ENCODE peak calls at places on chromosomes 1 and 21, in nine cellular contexts. B is OCI-LY7; U is psoas muscle; P is tibial nerve; S is aorta; L is prostate gland; K is upper lobe of left lung; H is naive thymus-derived CD4-positive, alpha-beta T cell; R is lung. J is an unnamed sample. For H3K4me1 and H3K36me3, the result is how much of the 10 kb centered on the place peaks cover.

GRCh38 chr1:40393173-40393572 is 19.6 kb downstream of the SMAP2 start:
- DNase-seq in B (no peak), U (no peak), P (no peak), S (no peak), L (no peak), K (no peak), H (no peak), R (no peak), J (no peak)

GRCh38 chr1:170734412-170735175 is 70.7 kb downstream of the PRRX1 start:
- DNase-seq in B (no peak), U (no peak), P (no peak), S (no peak), L (no peak), K (no peak), H (no peak), R (no peak), J (no peak)

GRCh38 chr21:32370971-32371766 is 21.6 kb downstream of the URB1 start:
- DNase-seq in B (no peak), U (no peak), P (no peak), S (no peak), L (no peak), K (no peak), H (no peak), R (no peak), J (no peak)

GRCh38 chr1:93980320-93980744 is 71.1 kb upstream of the GCLM start:
- DNase-seq in B (peak), U (no peak), P (no peak), S (no peak), L (no peak), K (no peak), H (no peak), R (no peak), J (no peak)

GRCh38 chr21:29382029-29382654 is 83.4 kb downstream of the BACH1 start:
- DNase-seq in B (no peak), U (no peak), P (no peak), S (no peak), L (no peak), K (no peak), H (no peak), R (no peak), J (no peak)

GRCh38 chr1:45954401-45954847 is 151.0 kb downstream of the MAST2 start:
- DNase-seq in B (no peak), U (no peak), P (no peak), S (no peak), L (peak), K (no peak), H (no peak), R (no peak), J (no peak)

GRCh38 chr1:25193151-25193742 is 39.1 kb downstream of the SYF2 start:
- DNase-seq in B (no peak), U (no peak), P (no peak), S (no peak), L (no peak), K (no peak), H (no peak), R (no peak), J (no peak)

GRCh38 chr1:157098519-157098918 is 1.1 kb downstream of the ETV3L start:
- DNase-seq in B (no peak), U (no peak), P (no peak), S (no peak), L (no peak), K (peak), H (no peak), R (no peak), J (no peak)

GRCh38 chr1:179875606-179876288 is 1.9 kb downstream of the TOR1AIP2 start:
- DNase-seq in B (no peak), U (no peak), P (no peak), S (no peak), L (no peak), K (no peak), H (no peak), R (no peak), J (no peak)

GRCh38 chr1:179872558-179872957 is 5.0 kb downstream of the TOR1AIP2 start:
- DNase-seq in B (peak), U (no peak), P (no peak), S (no peak), L (no peak), K (no peak), H (no peak), R (no peak), J (no peak)

GRCh38 chr1:179870870-179871269 is 6.7 kb downstream of the TOR1AIP2 start:
- DNase-seq in B (no peak), U (no peak), P (no peak), S (no peak), L (no peak), K (no peak), H (no peak), R (no peak), J (no peak)

GRCh38 chr1:179871940-179872339 is 5.7 kb downstream of the TOR1AIP2 start:
- DNase-seq in B (no peak), U (no peak), P (no peak), S (no peak), L (no peak), K (no peak), H (no peak), R (no peak), J (no peak)

GRCh38 chr1:179873366-179873978 is 4.1 kb downstream of the TOR1AIP2 start:
- DNase-seq in B (no peak), U (no peak), P (no peak), S (no peak), L (no peak), K (no peak), H (no peak), R (no peak), J (no peak)
- H3K4me1 ChIP-seq in B (half or more), U (half or more), P (half or more), S (under half), L (under half), K (half or more), H (under half), R (under half), J (under half)

GRCh38 chr21:34092241-34092921 is 19.0 kb downstream of the MRPS6 start:
- DNase-seq in B (no peak), U (no peak), P (no peak), S (no peak), L (no peak), K (no peak), H (no peak), R (no peak), J (no peak)

GRCh38 chr21:34093083-34093482 is 19.7 kb downstream of the MRPS6 start:
- DNase-seq in B (no peak), U (no peak), P (no peak), S (no peak), L (no peak), K (no peak), H (no peak), R (no peak), J (no peak)

GRCh38 chr21:34088752-34089151 is 15.4 kb downstream of the MRPS6 start:
- DNase-seq in B (no peak), U (no peak), P (no peak), S (no peak), L (no peak), K (no peak), H (no peak), R (no peak), J (no peak)

GRCh38 chr21:34091607-34092006 is 18.2 kb downstream of the MRPS6 start:
- DNase-seq in B (peak), U (no peak), P (no peak), S (no peak), L (no peak), K (no peak), H (no peak), R (no peak), J (no peak)

DNA sequence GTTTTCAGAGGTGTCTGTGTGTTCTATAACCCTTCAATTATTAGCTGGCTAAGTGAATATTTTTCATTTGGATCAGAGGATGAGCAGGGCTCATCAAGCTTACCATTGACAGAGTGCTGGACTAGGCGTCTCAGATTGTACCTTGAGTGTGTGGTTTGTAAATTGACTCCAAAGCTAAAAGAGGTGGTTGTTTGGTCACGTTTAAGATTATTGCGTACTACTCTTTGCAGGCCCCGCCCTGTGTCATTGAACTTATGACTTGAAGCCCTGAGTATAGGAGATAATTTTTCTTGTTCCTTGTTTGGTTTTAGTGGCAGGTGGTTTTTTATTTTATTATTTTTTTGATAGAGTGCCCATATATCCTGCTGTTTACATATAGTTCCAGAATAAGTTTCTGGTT is 17.7 kb downstream of the MRPS6 start:
- DNase-seq in B (no peak), U (no peak), P (no peak), S (no peak), L (no peak), K (no peak), H (no peak), R (no peak), J (no peak)
- H3K36me3 ChIP-seq in B (half or more), U (under half), P (under half), S (under half), L (under half), K (under half), H (under half), R (under half), J (under half)

GRCh38 chr1:160637821-160638539 is 8.9 kb downstream of the SLAMF1 start:
- DNase-seq in B (no peak), U (no peak), P (no peak), S (no peak), L (no peak), K (no peak), H (no peak), R (no peak), J (no peak)
- H3K4me1 ChIP-seq in B (under half), U (under half), P (under half), S (under half), L (under half), K (under half), H (half or more), R (under half), J (under half)

DNA sequence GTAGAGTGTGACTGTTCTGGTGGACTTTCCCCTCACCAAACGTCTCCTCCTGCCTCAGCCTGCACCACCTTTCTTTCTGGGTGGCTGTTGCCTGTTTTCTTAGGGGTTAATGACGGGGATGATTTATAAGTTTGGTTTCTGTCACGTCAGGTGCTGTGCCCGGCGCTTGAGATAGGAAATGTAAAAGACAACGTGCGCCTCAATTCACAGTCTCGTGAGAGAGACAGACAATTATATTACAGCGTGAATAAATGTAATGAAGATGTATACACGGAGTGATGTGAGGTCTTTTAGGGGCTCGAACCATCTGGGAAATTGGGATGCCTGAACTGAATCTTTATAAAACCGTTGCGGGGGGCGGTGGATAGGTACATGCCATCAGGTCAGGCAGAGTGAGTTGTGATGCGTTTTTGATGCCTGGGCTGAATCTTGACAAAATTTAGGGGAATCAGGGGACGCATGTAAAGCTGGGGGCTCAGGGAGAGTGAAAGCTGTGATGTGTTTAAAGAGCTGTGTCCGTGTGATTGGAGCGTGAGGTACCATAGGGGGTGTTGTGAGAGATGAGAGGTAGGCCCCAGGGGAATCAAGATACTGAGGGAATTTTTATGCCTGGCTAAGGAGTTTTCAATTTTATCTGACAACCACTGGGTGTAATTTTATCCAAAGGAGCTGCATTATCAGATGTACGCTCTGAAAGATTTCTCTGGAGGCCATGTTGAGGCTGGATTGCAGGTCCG is 817 bp downstream of the TIPRL start:
- DNase-seq in B (peak), U (no peak), P (no peak), S (no peak), L (no peak), K (no peak), H (no peak), R (no peak), J (no peak)
- H3K36me3 ChIP-seq in B (under half), U (under half), P (under half), S (under half), L (under half), K (under half), H (under half), R (under half), J (under half)

DNA sequence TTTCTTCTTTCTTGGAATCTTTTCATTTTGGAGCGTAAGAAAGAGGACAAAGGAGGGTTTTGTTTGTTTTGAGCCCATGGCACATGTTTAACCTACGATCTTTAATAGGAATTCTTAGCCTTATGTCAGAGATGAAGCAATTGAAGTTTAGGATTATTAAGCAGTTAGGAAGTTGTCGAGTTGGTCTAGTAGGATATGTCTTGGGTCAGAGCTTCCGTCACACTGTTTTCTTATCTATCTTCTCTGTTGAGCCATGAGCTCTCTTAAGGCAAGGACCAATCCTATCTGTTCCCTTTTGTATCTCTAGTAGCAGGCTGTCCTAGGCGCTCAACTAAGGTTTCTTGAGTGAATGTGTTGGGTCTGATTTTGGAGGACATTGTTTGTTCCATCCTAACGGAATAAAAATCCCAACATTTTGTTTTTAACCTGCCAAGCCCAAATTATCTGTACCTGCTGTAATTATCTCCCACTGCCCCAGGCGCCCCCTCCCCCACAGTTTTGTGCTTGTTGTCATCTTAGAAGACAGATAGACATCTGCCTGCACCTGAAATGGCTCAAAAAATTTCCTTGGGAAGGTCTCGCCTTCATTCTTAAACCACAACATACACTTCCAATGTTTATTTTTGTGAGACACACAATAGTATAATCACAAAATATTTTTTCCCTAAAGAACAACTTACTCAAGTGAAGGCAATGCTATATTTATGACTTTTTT is 95.3 kb upstream of the GADD45A start:
- DNase-seq in B (no peak), U (no peak), P (no peak), S (no peak), L (no peak), K (no peak), H (no peak), R (no peak), J (no peak)
- H3K4me1 ChIP-seq in B (under half), U (under half), P (under half), S (under half), L (under half), K (under half), H (under half), R (under half), J (under half)

GRCh38 chr1:23791434-23792047 is 596 bp downstream of the LYPLA2 start:
- DNase-seq in B (no peak), U (no peak), P (no peak), S (no peak), L (no peak), K (no peak), H (peak), R (no peak), J (no peak)

GRCh38 chr1:23792151-23792945 is 1.4 kb downstream of the LYPLA2 start:
- DNase-seq in B (no peak), U (no peak), P (no peak), S (no peak), L (no peak), K (peak), H (no peak), R (no peak), J (no peak)

GRCh38 chr1:23790696-23791433 is at the start of gene LYPLA2:
- DNase-seq in B (peak), U (peak), P (peak), S (peak), L (peak), K (peak), H (peak), R (peak), J (peak)

GRCh38 chr1:23787701-23788100 is 3.2 kb upstream of the LYPLA2 start:
- DNase-seq in B (no peak), U (no peak), P (no peak), S (no peak), L (no peak), K (no peak), H (no peak), R (no peak), J (no peak)

DNA sequence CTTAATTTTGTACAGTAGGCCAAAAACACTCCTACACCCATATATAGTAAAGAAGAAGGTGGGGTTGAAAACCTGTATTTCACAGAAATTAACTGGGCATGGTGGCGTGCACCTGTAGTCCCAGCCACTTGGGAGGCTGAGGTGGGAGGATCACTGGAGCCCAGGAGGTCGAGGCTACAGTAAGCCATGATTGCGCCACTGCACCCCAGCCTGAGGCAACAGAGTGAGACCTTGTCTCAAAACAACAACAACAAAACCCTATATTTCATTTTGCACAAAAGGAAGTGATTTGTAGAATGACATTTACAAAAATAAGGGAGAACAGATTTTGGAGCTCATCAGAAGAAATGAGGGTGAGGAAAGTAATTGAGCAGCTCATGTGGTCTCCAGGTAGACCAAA is 2.2 kb upstream of the LYPLA2 start:
- DNase-seq in B (no peak), U (no peak), P (no peak), S (no peak), L (no peak), K (no peak), H (no peak), R (no peak), J (no peak)
- H3K36me3 ChIP-seq in B (half or more), U (under half), P (under half), S (under half), L (under half), K (half or more), H (under half), R (under half), J (under half)

DNA sequence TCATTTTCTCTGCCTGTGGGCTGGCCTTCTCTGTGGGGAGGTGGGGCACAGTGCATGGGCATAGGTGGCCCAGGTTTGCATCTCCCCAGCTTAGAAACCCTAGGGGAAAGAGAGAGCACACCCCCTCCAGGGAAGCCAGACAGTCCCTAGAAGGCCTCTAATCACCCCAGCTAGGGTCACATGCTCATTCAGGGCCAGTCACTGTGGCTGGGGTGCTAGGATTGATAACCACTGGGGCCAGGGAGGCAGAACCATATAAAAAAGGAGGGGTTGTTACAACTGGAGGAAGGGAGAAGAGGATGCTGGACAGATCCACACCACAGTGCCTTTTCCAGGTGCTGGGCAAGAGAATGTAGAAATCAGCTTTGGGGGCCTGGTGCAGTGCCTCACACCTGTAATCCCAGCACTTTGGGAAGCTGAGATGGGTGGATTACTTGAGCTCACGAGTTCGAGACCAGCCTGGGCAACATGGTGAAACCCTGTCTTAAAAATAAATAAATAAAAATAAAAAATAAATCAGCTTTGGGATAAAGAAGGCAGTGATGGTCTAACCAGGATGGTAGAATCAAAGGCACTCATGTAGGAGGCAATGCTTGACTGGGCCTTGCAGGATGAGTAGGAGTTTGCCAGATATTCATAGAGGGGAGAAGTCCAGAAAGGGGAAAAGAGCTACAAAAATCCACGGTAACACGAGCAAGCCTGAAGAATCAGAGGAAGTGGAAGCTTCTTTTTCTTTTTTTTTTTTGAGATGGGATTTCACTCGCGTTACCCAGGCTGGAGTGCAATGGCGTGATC is 19.5 kb downstream of the FBLIM1 start:
- DNase-seq in B (no peak), U (no peak), P (no peak), S (no peak), L (no peak), K (no peak), H (no peak), R (no peak), J (no peak)
- H3K4me1 ChIP-seq in B (under half), U (under half), P (under half), S (under half), L (under half), K (under half), H (under half), R (under half), J (under half)

GRCh38 chr1:41712687-41713086 is 206.0 kb downstream of the HIVEP3 start:
- DNase-seq in B (no peak), U (no peak), P (no peak), S (no peak), L (no peak), K (no peak), H (no peak), R (no peak), J (peak)
- H3K36me3 ChIP-seq in B (under half), U (under half), P (under half), S (under half), L (under half), K (under half), H (under half), R (under half), J (under half)

DNA sequence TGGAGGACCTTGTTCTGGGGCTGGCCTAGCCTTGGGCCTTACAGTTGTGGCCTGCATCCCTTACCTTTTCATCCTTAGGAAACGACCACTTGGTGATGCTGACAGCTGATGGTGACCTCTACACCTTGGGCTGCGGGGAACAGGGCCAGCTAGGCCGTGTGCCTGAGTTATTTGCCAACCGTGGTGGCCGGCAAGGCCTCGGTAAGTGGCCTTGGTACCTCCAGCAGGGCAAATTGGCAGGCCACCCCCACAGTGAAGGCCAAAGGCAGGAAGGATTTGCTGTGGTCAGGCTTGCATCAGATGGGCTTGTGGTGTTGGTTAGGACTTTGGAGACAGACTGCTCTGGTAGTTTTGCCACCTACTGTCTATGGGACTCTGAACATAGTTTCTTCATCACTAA is 17.7 kb upstream of the TRNAU1AP start:
- DNase-seq in B (no peak), U (no peak), P (no peak), S (no peak), L (no peak), K (no peak), H (no peak), R (no peak), J (no peak)
- H3K4me1 ChIP-seq in B (under half), U (under half), P (under half), S (under half), L (under half), K (under half), H (under half), R (under half), J (under half)

J was measured in right atrium auricular region.